ENCODE peak calls at places on chromosome 4, in four cellular contexts. Y, K, O and U are unnamed samples.

GRCh38 chr4:142307857-142308256 is 538.2 kb downstream of the INPP4B start:
- DNase-seq in Y (no peak), K (no peak), O (peak), U (no peak)

GRCh38 chr4:7630559-7631287 is 196.0 kb upstream of the PSAPL1 start:
- DNase-seq in O (peak), K (no peak), Y (no peak), U (peak)

GRCh38 chr4:104870495-104871228 is 276.0 kb upstream of the TET2 start:
- DNase-seq in K (no peak), O (no peak), Y (no peak), U (no peak)

GRCh38 chr4:10460313-10461047 is 3.3 kb upstream of the ZNF518B start:
- DNase-seq in K (no peak), O (no peak), Y (no peak), U (no peak)

GRCh38 chr4:164943192-164943591 is 34.3 kb downstream of the TRIM61 start:
- DNase-seq in O (no peak), K (no peak), Y (no peak), U (no peak)

GRCh38 chr4:71406459-71406963 is 67.7 kb downstream of the SLC4A4 start:
- DNase-seq in Y (no peak), K (no peak), O (no peak), U (peak)

GRCh38 chr4:156584100-156584499 is 387.5 kb downstream of the PDGFC start:
- DNase-seq in O (no peak), K (no peak), Y (no peak), U (peak)

GRCh38 chr4:107034091-107034698 is 1.9 kb downstream of the DKK2 start:
- DNase-seq in Y (no peak), K (no peak), O (no peak), U (no peak)

GRCh38 chr4:1381181-1381621 is 25.0 kb downstream of the NKX1-1 start:
- DNase-seq in Y (no peak), K (no peak), O (no peak), U (no peak)

GRCh38 chr4:185744946-185745345 is 67.0 kb downstream of the SORBS2 start:
- DNase-seq in Y (no peak), K (no peak), O (no peak), U (no peak)

GRCh38 chr4:138609943-138610350 is 367.8 kb upstream of the SLC7A11 start:
- DNase-seq in Y (no peak), K (no peak), O (peak), U (peak)

GRCh38 chr4:168743576-168743975 is 246.7 kb downstream of the PALLD start:
- DNase-seq in Y (no peak), O (no peak), K (no peak), U (peak)

GRCh38 chr4:25925486-25926201 is 11.6 kb downstream of the SMIM20 start:
- DNase-seq in O (no peak), K (no peak), Y (peak), U (peak)

GRCh38 chr4:1813231-1813630 is 20.1 kb downstream of the FGFR3 start:
- DNase-seq in Y (no peak), O (no peak), K (no peak), U (no peak)

GRCh38 chr4:85431881-85432280 is 43.1 kb upstream of the ARHGAP24 start:
- DNase-seq in O (no peak), Y (no peak), K (no peak), U (no peak)